ENCODE peak calls at places on chromosomes 7 and 10, in nine cellular contexts. W, L, H, P, F, R, Q, V and I are unnamed samples.

GRCh38 chr10:115992554-115992953 is 280.5 kb downstream of the GFRA1 start:
- DNase-seq in W (no peak), L (no peak), H (no peak), P (no peak), F (no peak), R (no peak), Q (no peak), V (no peak), I (no peak)

GRCh38 chr10:3616880-3617279 is 168.1 kb downstream of the KLF6 start:
- DNase-seq in W (no peak), L (no peak), H (no peak), P (no peak), F (no peak), R (no peak), Q (no peak), V (no peak), I (no peak)

GRCh38 chr10:112689327-112689726 is 242.3 kb downstream of the VTI1A start:
- DNase-seq in W (peak; percentile 55), L (no peak), H (no peak), P (peak; percentile 66), F (peak; percentile 16), R (peak; percentile 74), Q (no peak), V (no peak), I (no peak)

GRCh38 chr7:157851501-157852067 is 514.8 kb downstream of the DNAJB6 start:
- DNase-seq in W (peak; percentile 25), L (peak; percentile 90), H (peak; percentile 68), P (peak; percentile 41), F (peak; percentile 17), R (peak; percentile 68), Q (peak; percentile 78), V (peak; percentile 55), I (no peak)

GRCh38 chr10:5876181-5876768 is 13.4 kb downstream of the ANKRD16 start:
- DNase-seq in W (no peak), L (no peak), H (no peak), P (no peak), F (no peak), R (no peak), Q (no peak), V (no peak), I (no peak)

GRCh38 chr10:98224509-98224908 is 43.5 kb downstream of the LOXL4 start:
- DNase-seq in W (no peak), L (no peak), H (no peak), P (no peak), F (no peak), R (no peak), Q (no peak), V (no peak), I (peak; percentile 51)

GRCh38 chr10:8437896-8438295 is 383.4 kb downstream of the GATA3 start:
- DNase-seq in W (no peak), L (no peak), H (no peak), P (no peak), F (no peak), R (no peak), Q (no peak), V (no peak), I (no peak)

GRCh38 chr10:929965-930364 is 1.5 kb downstream of the LARP4B start:
- DNase-seq in W (no peak), L (no peak), H (no peak), P (no peak), F (no peak), R (peak; percentile 37), Q (no peak), V (no peak), I (no peak)

GRCh38 chr10:100265821-100266485 is 1.5 kb downstream of the CWF19L1 start:
- DNase-seq in W (no peak), L (no peak), H (no peak), P (no peak), F (no peak), R (no peak), Q (no peak), V (no peak), I (no peak)

GRCh38 chr10:6912929-6913328 is 332.9 kb upstream of the PRKCQ start:
- DNase-seq in W (no peak), L (no peak), H (no peak), P (no peak), F (no peak), R (no peak), Q (no peak), V (no peak), I (no peak)

GRCh38 chr7:28130277-28130676 is 50.3 kb downstream of the JAZF1 start:
- DNase-seq in W (peak; percentile 18), L (no peak), H (no peak), P (no peak), F (no peak), R (no peak), Q (no peak), V (no peak), I (peak; percentile 40)

GRCh38 chr10:90306187-90306586 is 551.7 kb downstream of the HTR7 start:
- DNase-seq in W (peak; percentile 10), L (no peak), H (no peak), P (no peak), F (no peak), R (no peak), Q (no peak), V (no peak), I (peak; percentile 86)